ENCODE peak calls at places on chromosomes 2 and 18, in four cellular contexts. One of them, this sample, is unnamed.

GRCh38 chr2:58984731-58985130 is 743.6 kb upstream of the FANCL start:
- DNase-seq in K562: no peak
- DNase-seq in PC-3: no peak
- DNase-seq in GM23338: no peak
- DNase-seq in this sample: no peak

GRCh38 chr2:38377501-38378258 is 607 bp upstream of the ATL2 start:
- DNase-seq in PC-3: peak
- DNase-seq in GM23338: peak
- DNase-seq in K562: no peak
- DNase-seq in this sample: peak

GRCh38 chr18:79476031-79476917 is 80.5 kb downstream of the NFATC1 start:
- DNase-seq in GM23338: no peak
- DNase-seq in PC-3: no peak
- DNase-seq in K562: no peak
- DNase-seq in this sample: no peak

GRCh38 chr18:46169464-46169941 is 65.3 kb downstream of the HAUS1 start:
- DNase-seq in GM23338: no peak
- DNase-seq in PC-3: peak
- DNase-seq in K562: no peak
- DNase-seq in this sample: no peak

GRCh38 chr18:59414254-59414653 is 55.2 kb upstream of the LMAN1 start:
- DNase-seq in PC-3: no peak
- DNase-seq in GM23338: no peak
- DNase-seq in K562: no peak
- DNase-seq in this sample: no peak

GRCh38 chr2:17857016-17857415 is 21.5 kb upstream of the KCNS3 start:
- DNase-seq in PC-3: peak
- DNase-seq in K562: no peak
- DNase-seq in GM23338: no peak
- DNase-seq in this sample: no peak

GRCh38 chr2:72083751-72084583 is 63.7 kb downstream of the CYP26B1 start:
- DNase-seq in K562: no peak
- DNase-seq in GM23338: no peak
- DNase-seq in PC-3: no peak
- DNase-seq in this sample: no peak

GRCh38 chr2:201419057-201419635 is 32.1 kb downstream of the TRAK2 start:
- DNase-seq in K562: no peak
- DNase-seq in PC-3: peak
- DNase-seq in GM23338: no peak
- DNase-seq in this sample: peak

GRCh38 chr2:225052703-225053102 is 10.4 kb upstream of the DOCK10 start:
- DNase-seq in GM23338: no peak
- DNase-seq in K562: no peak
- DNase-seq in PC-3: no peak
- DNase-seq in this sample: no peak

GRCh38 chr2:158724803-158725271 is 70.3 kb upstream of the DAPL1 start:
- DNase-seq in PC-3: peak
- DNase-seq in GM23338: no peak
- DNase-seq in K562: no peak
- DNase-seq in this sample: peak

GRCh38 chr2:164542584-164543021 is 78.7 kb downstream of the GRB14 start:
- DNase-seq in PC-3: peak
- DNase-seq in GM23338: no peak
- DNase-seq in K562: no peak
- DNase-seq in this sample: no peak

GRCh38 chr2:205879362-205879761 is 197.1 kb downstream of the NRP2 start:
- DNase-seq in K562: no peak
- DNase-seq in PC-3: no peak
- DNase-seq in GM23338: no peak
- DNase-seq in this sample: no peak

GRCh38 chr2:23925702-23926288 is 1.1 kb downstream of the ATAD2B start:
- DNase-seq in GM23338: peak
- DNase-seq in K562: no peak
- DNase-seq in PC-3: peak
- DNase-seq in this sample: peak

GRCh38 chr2:109487237-109487869 is 126.4 kb downstream of the SEPTIN10 start:
- DNase-seq in K562: no peak
- DNase-seq in PC-3: no peak
- DNase-seq in GM23338: no peak
- DNase-seq in this sample: no peak

GRCh38 chr2:63581266-63581961 is 6.9 kb downstream of the WDPCP start:
- DNase-seq in PC-3: peak
- DNase-seq in K562: no peak
- DNase-seq in GM23338: no peak
- DNase-seq in this sample: no peak

GRCh38 chr2:44952143-44952805 is 10.8 kb downstream of the SIX3 start:
- DNase-seq in PC-3: peak
- DNase-seq in GM23338: peak
- DNase-seq in K562: peak
- DNase-seq in this sample: peak

GRCh38 chr2:152506843-152507242 is 171.9 kb downstream of the FMNL2 start:
- DNase-seq in PC-3: peak
- DNase-seq in K562: no peak
- DNase-seq in GM23338: no peak
- DNase-seq in this sample: no peak

GRCh38 chr2:84999467-85000064 is 28.6 kb downstream of the KCMF1 start:
- DNase-seq in K562: no peak
- DNase-seq in PC-3: no peak
- DNase-seq in GM23338: no peak
- DNase-seq in this sample: no peak

GRCh38 chr2:42876280-42876840 is 84.0 kb upstream of the HAAO start:
- DNase-seq in PC-3: no peak
- DNase-seq in GM23338: no peak
- DNase-seq in K562: no peak
- DNase-seq in this sample: peak

GRCh38 chr2:67996772-67997527 is 65.9 kb downstream of the C1D start:
- DNase-seq in PC-3: peak
- DNase-seq in K562: no peak
- DNase-seq in GM23338: no peak
- DNase-seq in this sample: no peak

GRCh38 chr2:176098366-176099158 is 1.0 kb upstream of the HOXD12 start:
- DNase-seq in GM23338: peak
- DNase-seq in PC-3: no peak
- DNase-seq in K562: no peak
- DNase-seq in this sample: no peak

GRCh38 chr2:176095421-176095820 is 2.9 kb downstream of the HOXD13 start:
- DNase-seq in GM23338: no peak
- DNase-seq in K562: no peak
- DNase-seq in PC-3: no peak
- DNase-seq in this sample: no peak

GRCh38 chr2:176096243-176096985 is 3.2 kb upstream of the HOXD12 start:
- DNase-seq in K562: no peak
- DNase-seq in GM23338: no peak
- DNase-seq in PC-3: peak
- DNase-seq in this sample: no peak

GRCh38 chr2:176097820-176098365 is 1.7 kb upstream of the HOXD12 start:
- DNase-seq in K562: no peak
- DNase-seq in GM23338: no peak
- DNase-seq in PC-3: no peak
- DNase-seq in this sample: no peak

DNA sequence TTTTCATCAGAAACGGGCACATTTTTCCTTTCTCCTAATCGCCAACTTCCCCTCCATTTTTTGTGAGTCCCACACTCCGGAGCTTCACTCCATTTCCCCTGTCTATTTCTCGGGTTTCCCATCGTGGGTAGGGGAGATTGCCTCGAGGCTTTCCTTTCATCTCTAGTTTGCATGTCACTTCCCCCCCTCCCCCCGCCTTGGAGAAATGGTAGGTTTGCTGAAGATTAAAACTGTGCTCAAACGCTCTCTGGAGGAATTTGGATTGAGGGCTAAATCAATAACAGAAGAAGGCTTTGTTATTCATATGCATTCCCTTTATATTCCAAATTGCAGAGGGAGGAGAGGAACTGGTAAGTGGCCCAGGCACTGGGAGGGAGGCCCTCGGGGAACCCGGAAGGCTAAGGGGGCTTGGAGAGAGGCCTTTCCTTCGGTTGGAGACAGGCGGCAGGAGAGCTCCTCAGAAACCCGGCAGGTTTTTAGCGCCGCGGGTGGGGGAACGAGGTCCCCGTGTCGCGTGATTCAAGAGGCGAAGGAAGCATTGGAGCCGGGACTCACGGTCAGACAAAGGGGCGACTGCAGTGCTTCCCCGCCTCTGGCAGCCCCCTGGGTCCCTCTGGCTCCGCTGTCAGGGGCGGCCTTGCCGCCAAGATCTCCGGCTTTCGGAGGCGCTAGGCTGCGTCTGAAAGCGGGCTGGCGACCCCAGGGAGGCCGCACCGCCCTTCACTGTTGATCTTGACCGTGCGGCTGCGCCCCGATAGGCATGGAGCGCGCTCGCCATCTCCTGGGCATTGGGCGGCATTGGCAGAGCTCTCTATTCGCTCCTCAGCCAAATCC is 2.4 kb upstream of the HOXD12 start:
- DNase-seq in K562: peak
- DNase-seq in PC-3: peak
- DNase-seq in GM23338: peak
- DNase-seq in this sample: peak
- TF ChIP-seq EZH2 in K562: no peak
- TF ChIP-seq EZH2 in PC-3: no peak
- TF ChIP-seq EZH2 in GM23338: no peak
- TF ChIP-seq EZH2 in this sample: peak

GRCh38 chr2:112601754-112602153 is 17.3 kb downstream of the CHCHD5 start:
- DNase-seq in GM23338: no peak
- DNase-seq in K562: no peak
- DNase-seq in PC-3: no peak
- DNase-seq in this sample: no peak

GRCh38 chr2:112600634-112601033 is 16.2 kb downstream of the CHCHD5 start:
- DNase-seq in K562: no peak
- DNase-seq in PC-3: no peak
- DNase-seq in GM23338: no peak
- DNase-seq in this sample: no peak

GRCh38 chr2:112603731-112604130 is 19.3 kb downstream of the CHCHD5 start:
- DNase-seq in PC-3: no peak
- DNase-seq in K562: no peak
- DNase-seq in GM23338: no peak
- DNase-seq in this sample: no peak

GRCh38 chr2:112604952-112605351 is 20.5 kb downstream of the CHCHD5 start:
- DNase-seq in K562: no peak
- DNase-seq in GM23338: no peak
- DNase-seq in PC-3: no peak
- DNase-seq in this sample: no peak

GRCh38 chr2:112602917-112603316 is 18.5 kb downstream of the CHCHD5 start:
- DNase-seq in PC-3: no peak
- DNase-seq in GM23338: no peak
- DNase-seq in K562: no peak
- DNase-seq in this sample: no peak
- TF ChIP-seq EZH2 in PC-3: no peak
- TF ChIP-seq EZH2 in GM23338: no peak
- TF ChIP-seq EZH2 in K562: no peak
- TF ChIP-seq EZH2 in this sample: no peak

DNA sequence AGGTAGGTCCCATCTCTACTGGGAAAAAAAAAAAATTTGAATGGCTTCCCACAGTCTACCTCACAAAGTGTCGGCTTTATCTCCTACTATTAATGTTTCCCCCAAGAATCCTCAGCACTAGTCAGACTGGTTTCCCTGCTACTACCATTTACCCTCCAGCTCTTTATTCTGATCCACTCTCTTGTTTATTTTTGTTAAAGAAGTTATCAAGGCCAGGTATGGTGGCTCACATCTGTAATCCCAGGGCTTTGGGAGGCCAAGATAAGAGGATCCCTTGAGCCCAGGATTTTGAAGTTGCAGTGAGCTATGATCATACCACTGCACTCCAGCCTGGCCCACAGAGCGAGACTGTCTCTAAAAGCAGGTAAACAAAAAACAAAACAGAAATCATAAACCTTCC is 1275.3 kb downstream of the LRP1B start:
- DNase-seq in PC-3: no peak
- DNase-seq in K562: no peak
- DNase-seq in GM23338: no peak
- DNase-seq in this sample: no peak
- TF ChIP-seq EZH2 in PC-3: no peak
- TF ChIP-seq EZH2 in K562: no peak
- TF ChIP-seq EZH2 in GM23338: no peak
- TF ChIP-seq EZH2 in this sample: no peak

DNA sequence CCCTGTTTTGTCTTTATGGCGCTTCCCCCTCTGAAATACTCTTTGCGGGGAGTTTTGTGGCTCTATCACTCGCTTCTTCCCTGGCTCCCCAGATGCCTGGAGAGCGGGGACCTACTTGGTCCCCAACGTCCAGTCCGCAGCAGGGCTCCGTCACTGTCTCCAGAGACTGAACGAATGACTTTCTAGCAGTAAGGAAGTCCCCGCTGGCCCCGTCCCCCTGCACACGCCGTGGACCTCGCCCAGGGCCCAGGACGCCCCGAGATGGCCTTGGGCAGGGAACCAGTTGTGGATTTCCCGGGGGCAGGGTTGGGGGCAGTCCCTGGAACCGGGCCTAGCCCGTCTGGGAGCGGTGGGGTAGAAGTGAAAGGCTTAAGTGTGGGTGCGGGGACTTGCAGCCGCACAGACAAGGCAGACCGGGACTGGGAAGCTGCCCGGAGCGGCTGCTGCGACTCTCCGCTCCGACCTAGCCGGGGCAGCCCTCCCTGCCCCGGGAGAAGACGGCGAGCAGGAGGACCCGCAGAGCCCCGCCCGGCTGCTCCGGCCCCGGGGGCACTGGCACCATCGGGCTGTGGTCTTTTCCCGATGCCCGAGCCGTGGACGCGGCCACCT is 821 bp upstream of the EPHA4 start:
- DNase-seq in GM23338: peak
- DNase-seq in PC-3: peak
- DNase-seq in K562: no peak
- DNase-seq in this sample: peak
- TF ChIP-seq EZH2 in GM23338: no peak
- TF ChIP-seq EZH2 in PC-3: no peak
- TF ChIP-seq EZH2 in K562: no peak
- TF ChIP-seq EZH2 in this sample: no peak

DNA sequence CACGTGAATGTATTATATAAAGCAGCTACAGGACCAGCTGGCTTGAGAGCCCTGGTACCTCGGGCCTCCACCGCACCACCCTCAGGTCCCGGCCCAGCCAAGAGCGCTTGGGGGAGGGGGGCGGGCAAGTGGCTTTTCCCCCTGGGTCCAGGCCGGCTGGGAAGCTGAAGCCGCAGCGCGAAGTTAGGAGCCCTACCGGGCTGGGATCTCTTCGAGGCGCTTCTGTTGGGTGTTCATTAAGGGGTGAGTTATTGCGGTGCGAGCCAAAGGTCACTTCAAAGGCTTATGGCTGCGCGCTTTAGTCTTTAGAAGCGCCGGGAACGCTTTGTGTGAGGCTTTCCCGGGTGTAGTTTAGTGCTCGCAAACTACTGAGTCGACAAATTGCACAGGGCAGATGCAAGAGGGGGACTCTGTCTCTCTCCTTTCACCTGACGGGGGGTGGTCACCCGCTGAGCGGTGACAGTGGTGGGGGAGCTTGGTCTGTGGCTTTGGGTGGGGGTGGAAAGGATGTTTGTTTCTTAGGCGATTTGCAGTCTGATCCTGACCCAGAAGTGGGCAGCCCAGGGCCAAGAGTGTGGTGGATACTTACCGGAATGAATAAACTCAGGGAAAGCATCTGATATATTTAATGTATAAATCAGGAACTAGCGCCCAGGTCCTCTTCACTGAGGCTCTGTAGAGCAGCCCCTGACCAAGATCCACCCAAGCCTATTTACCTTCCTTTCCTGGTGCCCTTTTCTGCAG is 6.0 kb downstream of the HOXD3 start:
- DNase-seq in K562: no peak
- DNase-seq in GM23338: peak
- DNase-seq in PC-3: no peak
- DNase-seq in this sample: no peak
- TF ChIP-seq EZH2 in K562: no peak
- TF ChIP-seq EZH2 in GM23338: peak
- TF ChIP-seq EZH2 in PC-3: no peak
- TF ChIP-seq EZH2 in this sample: peak

This sample was measured in hepatocyte.